ENCODE peak calls at places on chromosomes 4 and X, in ten cellular contexts. I is activated CD8-positive, alpha-beta memory T cell treated with anti-CD3 and anti-CD28 coated beads for 1 hour; L is GM06990; W is AML-193; K is GM23338; X is lung; J is WTC11; E is endothelial cell; A is T follicular helper cell; D is Caki2. M is an unnamed sample.

GRCh38 chr4:128583753-128584712 is 225.5 kb upstream of the JADE1 start:
- DNase-seq in I (no peak), L (no peak), W (no peak), K (no peak), X (no peak), J (no peak), E (no peak), A (no peak), D (no peak), M (no peak)

GRCh38 chrX:31440546-31440945 is 368.7 kb upstream of the FTHL17 start:
- DNase-seq in I (no peak), L (no peak), W (no peak), K (no peak), X (no peak), J (no peak), E (no peak), A (no peak), D (no peak), M (no peak)

GRCh38 chr4:7547368-7548040 is 112.8 kb upstream of the PSAPL1 start:
- DNase-seq in I (no peak), L (no peak), W (no peak), K (no peak), X (no peak), J (no peak), E (no peak), A (no peak), D (no peak), M (no peak)

GRCh38 chr4:46730075-46730474 is 179.0 kb downstream of the COX7B2 start:
- DNase-seq in I (no peak), L (no peak), W (no peak), K (no peak), X (no peak), J (no peak), E (no peak), A (no peak), D (no peak), M (no peak)

GRCh38 chrX:27918799-27919198 is 62.5 kb downstream of the DCAF8L1 start:
- DNase-seq in I (no peak), L (no peak), W (no peak), K (peak), X (no peak), J (peak), E (no peak), A (no peak), D (peak), M (no peak)

GRCh38 chrX:46279925-46280313 is 265.3 kb downstream of the ZNF674 start:
- DNase-seq in I (no peak), L (no peak), W (no peak), K (no peak), X (no peak), J (no peak), E (no peak), A (no peak), D (no peak), M (no peak)

GRCh38 chr4:14752341-14753046 is 249.8 kb upstream of the CPEB2 start:
- DNase-seq in I (no peak), L (no peak), W (no peak), K (no peak), X (no peak), J (no peak), E (no peak), A (no peak), D (no peak), M (no peak)

GRCh38 chr4:179762840-179763239 is 2320.6 kb upstream of the AGA start:
- DNase-seq in I (no peak), L (no peak), W (no peak), K (no peak), X (no peak), J (no peak), E (no peak), A (no peak), D (no peak), M (no peak)

GRCh38 chr4:20431422-20432014 is 179.8 kb downstream of the SLIT2 start:
- DNase-seq in I (no peak), L (no peak), W (no peak), K (peak), X (no peak), J (no peak), E (no peak), A (no peak), D (no peak), M (no peak)

GRCh38 chrX:55778322-55778721 is 60.8 kb downstream of the RRAGB start:
- DNase-seq in I (no peak), L (no peak), W (no peak), K (no peak), X (no peak), J (no peak), E (no peak), A (no peak), D (no peak), M (no peak)

GRCh38 chr4:88143504-88143903 is 14.9 kb downstream of the ABCG2 start:
- DNase-seq in I (no peak), L (no peak), W (no peak), K (no peak), X (no peak), J (no peak), E (no peak), A (no peak), D (peak), M (no peak)

GRCh38 chrX:137031517-137032377 is 2.0 kb downstream of the GPR101 start:
- DNase-seq in I (no peak), L (peak), W (no peak), K (peak), X (no peak), J (peak), E (peak), A (no peak), D (no peak), M (peak)

GRCh38 chr4:138522366-138522765 is 280.2 kb upstream of the SLC7A11 start:
- DNase-seq in I (no peak), L (no peak), W (peak), K (peak), X (no peak), J (no peak), E (peak), A (no peak), D (peak), M (peak)

GRCh38 chr4:173488656-173489055 is 41.4 kb downstream of the HAND2 start:
- DNase-seq in I (no peak), L (no peak), W (no peak), K (no peak), X (no peak), J (no peak), E (no peak), A (no peak), D (no peak), M (no peak)

GRCh38 chrX:133046601-133047000 is 50.3 kb downstream of the USP26 start:
- DNase-seq in I (no peak), L (no peak), W (no peak), K (no peak), X (no peak), J (no peak), E (no peak), A (no peak), D (no peak), M (no peak)

GRCh38 chrX:68488657-68489056 is 10.2 kb upstream of the YIPF6 start:
- DNase-seq in I (no peak), L (no peak), W (no peak), K (no peak), X (peak), J (no peak), E (no peak), A (no peak), D (no peak), M (no peak)

GRCh38 chrX:65587616-65588526 is 53.3 kb upstream of the LAS1L start:
- DNase-seq in I (no peak), L (no peak), W (peak), K (no peak), X (peak), J (no peak), E (no peak), A (no peak), D (no peak), M (no peak)

GRCh38 chrX:57282568-57282967 is 3.9 kb upstream of the FAAH2 start:
- DNase-seq in I (no peak), L (no peak), W (no peak), K (peak), X (no peak), J (no peak), E (no peak), A (no peak), D (no peak), M (no peak)

GRCh38 chr4:87977521-87978278 is 2.2 kb downstream of the SPP1 start:
- DNase-seq in I (no peak), L (no peak), W (no peak), K (no peak), X (no peak), J (no peak), E (no peak), A (no peak), D (peak), M (no peak)

GRCh38 chr4:24519649-24520048 is 64.7 kb downstream of the DHX15 start:
- DNase-seq in I (no peak), L (no peak), W (no peak), K (no peak), X (no peak), J (no peak), E (no peak), A (no peak), D (peak), M (peak)

GRCh38 chrX:129634541-129634940 is 20.2 kb downstream of the APLN start:
- DNase-seq in I (no peak), L (no peak), W (no peak), K (peak), X (no peak), J (peak), E (no peak), A (no peak), D (no peak), M (no peak)

GRCh38 chr4:10112658-10113284 is 3.8 kb downstream of the WDR1 start:
- DNase-seq in I (no peak), L (no peak), W (no peak), K (no peak), X (no peak), J (no peak), E (no peak), A (no peak), D (no peak), M (no peak)

GRCh38 chr4:107391009-107391629 is 328.9 kb downstream of the PAPSS1 start:
- DNase-seq in I (no peak), L (no peak), W (no peak), K (no peak), X (no peak), J (no peak), E (no peak), A (no peak), D (no peak), M (no peak)

GRCh38 chr4:6845574-6845973 is 63.0 kb downstream of the KIAA0232 start:
- DNase-seq in I (no peak), L (no peak), W (no peak), K (no peak), X (no peak), J (no peak), E (no peak), A (no peak), D (no peak), M (no peak)

GRCh38 chr4:148369919-148370318 is 72.3 kb downstream of the NR3C2 start:
- DNase-seq in I (no peak), L (no peak), W (no peak), K (no peak), X (no peak), J (no peak), E (no peak), A (no peak), D (no peak), M (no peak)

GRCh38 chr4:117823388-117823787 is 210.9 kb upstream of the NDST3 start:
- DNase-seq in I (no peak), L (no peak), W (no peak), K (no peak), X (no peak), J (no peak), E (no peak), A (no peak), D (no peak), M (no peak)